ENCODE peak calls at places on chromosomes 12 and 14, in five cellular contexts. M is tibial artery, S is brain microvascular endothelial cell, N is cardiac muscle cell, O is WTC11. U is an unnamed sample.

GRCh38 chr12:65074932-65075331 is 46.2 kb downstream of the WIF1 start:
- DNase-seq in N (no peak), S (no peak), O (no peak), M (no peak), U (no peak)

GRCh38 chr12:3197131-3197818 is 120.1 kb downstream of the TSPAN9 start:
- DNase-seq in N (no peak), S (no peak), O (no peak), M (no peak), U (no peak)

GRCh38 chr12:81167694-81168093 is 89.8 kb downstream of the ACSS3 start:
- DNase-seq in M (no peak), N (peak), O (no peak), S (peak), U (no peak)

GRCh38 chr12:109302770-109303169 is 6.3 kb downstream of the FOXN4 start:
- DNase-seq in M (no peak), O (no peak), N (no peak), S (no peak), U (no peak)

GRCh38 chr14:52012635-52013034 is 23.3 kb downstream of the RTRAF start:
- DNase-seq in O (no peak), S (no peak), M (peak), N (peak), U (no peak)

GRCh38 chr12:124334976-124335375 is 40.1 kb downstream of the RFLNA start:
- DNase-seq in S (no peak), N (no peak), M (no peak), O (no peak), U (no peak)

GRCh38 chr12:129520736-129521135 is 383.1 kb downstream of the TMEM132D start:
- DNase-seq in S (peak), N (no peak), M (no peak), O (no peak), U (no peak)

GRCh38 chr14:69991422-69991821 is 112.2 kb downstream of the SMOC1 start:
- DNase-seq in M (no peak), N (no peak), O (no peak), S (no peak), U (no peak)

GRCh38 chr14:53620325-53620716 is 336.3 kb downstream of the BMP4 start:
- DNase-seq in M (no peak), O (no peak), S (no peak), N (peak), U (no peak)

GRCh38 chr12:25421651-25422150 is 131.4 kb downstream of the LMNTD1 start:
- DNase-seq in M (no peak), N (no peak), O (no peak), S (no peak), U (no peak)

GRCh38 chr12:53219116-53219955 is 12.3 kb upstream of the ITGB7 start:
- DNase-seq in S (peak), M (no peak), O (no peak), N (peak), U (no peak)

GRCh38 chr12:10511756-10512355 is 6.2 kb downstream of the EIF2S3B start:
- DNase-seq in M (no peak), O (no peak), N (no peak), S (no peak), U (no peak)

GRCh38 chr12:56933826-56934625 is at the start of gene SDR9C7:
- DNase-seq in N (no peak), M (no peak), O (no peak), S (no peak), U (peak)

GRCh38 chr12:119206348-119207075 is 27.8 kb downstream of the HSPB8 start:
- DNase-seq in O (no peak), N (no peak), S (no peak), M (no peak), U (no peak)
- TF ChIP-seq CTCF in O (no peak), N (no peak), S (no peak), M (no peak), U (no peak)

GRCh38 chr12:121238604-121239334 is 28.8 kb downstream of the P2RX4 start:
- DNase-seq in N (no peak), M (no peak), O (peak), S (no peak), U (peak)
- TF ChIP-seq CTCF in N (no peak), M (no peak), O (no peak), S (no peak), U (no peak)

GRCh38 chr14:104026024-104026423 is 59.5 kb upstream of the ASPG start:
- DNase-seq in M (no peak), N (no peak), S (no peak), O (no peak), U (no peak)
- TF ChIP-seq CTCF in M (no peak), N (no peak), S (peak), O (no peak), U (no peak)

GRCh38 chr14:36666416-36667206 is 5.0 kb downstream of the PAX9 start:
- DNase-seq in N (no peak), M (no peak), S (no peak), O (peak), U (no peak)
- TF ChIP-seq CTCF in N (no peak), M (no peak), S (no peak), O (no peak), U (no peak)

DNA sequence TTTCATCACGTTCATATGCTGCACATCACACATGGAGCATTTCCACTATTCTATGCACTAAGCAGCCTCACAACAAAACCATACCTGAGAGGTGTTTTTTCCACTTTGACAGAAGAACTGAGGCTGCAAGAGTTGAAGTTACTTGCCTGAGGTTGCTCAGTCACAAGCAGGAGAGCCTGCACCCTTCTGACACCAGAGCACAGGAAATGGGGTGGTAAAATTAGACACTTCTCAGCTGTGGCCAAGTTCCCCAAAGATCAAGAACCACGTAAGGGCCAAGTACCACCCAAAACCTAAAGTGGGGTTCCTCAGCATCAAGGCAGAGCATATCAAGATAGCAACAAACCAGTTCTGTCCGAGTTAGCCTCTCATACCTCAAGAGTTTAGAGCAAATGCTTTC is 185.8 kb downstream of the CAPZA3 start:
- DNase-seq in N (no peak), M (no peak), S (no peak), O (no peak), U (no peak)
- TF ChIP-seq CTCF in N (no peak), M (no peak), S (no peak), O (no peak), U (no peak)

GRCh38 chr12:28817524-28817923 is 331.6 kb upstream of the FAR2 start:
- DNase-seq in M (no peak), N (no peak), S (no peak), O (peak), U (no peak)
- TF ChIP-seq CTCF in M (no peak), N (no peak), S (no peak), O (no peak), U (no peak)